ENCODE peak calls at places on chromosomes 1 and 21, in five cellular contexts. C, U, S, B and H are unnamed samples.

GRCh38 chr1:211928993-211929637 is 98.6 kb upstream of the LPGAT1 start:
- DNase-seq in C (no peak), B (no peak), S (no peak), U (no peak), H (no peak)

GRCh38 chr21:29775462-29775861 is 164.3 kb downstream of the GRIK1 start:
- DNase-seq in U (no peak), S (no peak), B (no peak), C (no peak), H (no peak)

GRCh38 chr1:84668185-84668584 is 22.1 kb downstream of the SSX2IP start:
- DNase-seq in B (no peak), S (no peak), U (no peak), C (no peak), H (no peak)

GRCh38 chr1:54976747-54977146 is 3.7 kb upstream of the TMEM61 start:
- DNase-seq in C (no peak), S (no peak), U (no peak), B (no peak), H (no peak)

GRCh38 chr1:230232352-230232751 is 165.3 kb downstream of the GALNT2 start:
- DNase-seq in S (no peak), C (no peak), U (no peak), B (no peak), H (no peak)

GRCh38 chr1:37808369-37809319 is 636 bp upstream of the YRDC start:
- DNase-seq in B (no peak), U (no peak), S (peak), C (peak), H (peak)

GRCh38 chr1:25896266-25896665 is 10.0 kb downstream of the STMN1 start:
- DNase-seq in B (no peak), U (no peak), S (no peak), C (no peak), H (no peak)

GRCh38 chr1:226919995-226920394 is 20.1 kb upstream of the COQ8A start:
- DNase-seq in U (no peak), C (no peak), S (no peak), B (no peak), H (no peak)

GRCh38 chr21:34092241-34092921 is 19.0 kb downstream of the MRPS6 start:
- DNase-seq in U (no peak), C (no peak), S (no peak), B (no peak), H (no peak)

GRCh38 chr1:162357681-162358266 is 18.9 kb downstream of the SPATA46 start:
- DNase-seq in B (no peak), C (no peak), S (no peak), U (no peak), H (no peak)

GRCh38 chr1:57340361-57341192 is 83.3 kb downstream of the DAB1 start:
- DNase-seq in U (peak), B (no peak), S (no peak), C (peak), H (no peak)

GRCh38 chr1:112849425-112849966 is 106.5 kb downstream of the SLC16A1 start:
- DNase-seq in C (no peak), U (no peak), S (peak), B (no peak), H (no peak)

GRCh38 chr1:38073926-38074677 is 27.5 kb upstream of the POU3F1 start:
- DNase-seq in S (no peak), B (no peak), U (no peak), C (no peak), H (no peak)

GRCh38 chr21:16423921-16424320 is 694.1 kb downstream of the USP25 start:
- DNase-seq in S (no peak), B (no peak), U (no peak), C (no peak), H (no peak)

GRCh38 chr1:241918879-241919278 is 38.7 kb upstream of the BECN2 start:
- DNase-seq in C (no peak), S (no peak), B (no peak), U (no peak), H (no peak)

GRCh38 chr1:221783936-221784335 is 42.0 kb upstream of the DUSP10 start:
- DNase-seq in U (peak), S (no peak), C (no peak), B (no peak), H (no peak)

GRCh38 chr21:34198232-34199120 is 125.1 kb downstream of the MRPS6 start:
- DNase-seq in C (no peak), B (no peak), U (peak), S (no peak), H (no peak)

GRCh38 chr1:86666368-86666767 is 38.0 kb upstream of the SH3GLB1 start:
- DNase-seq in C (no peak), U (no peak), S (no peak), B (no peak), H (no peak)

GRCh38 chr1:53110370-53111072 is 31.9 kb downstream of the SLC1A7 start:
- DNase-seq in S (no peak), B (no peak), U (no peak), C (peak), H (no peak)

GRCh38 chr1:212609701-212610574 is 1.4 kb downstream of the ATF3 start:
- DNase-seq in B (no peak), U (no peak), C (no peak), S (no peak), H (no peak)

GRCh38 chr1:17012775-17013501 is 1.2 kb upstream of the ATP13A2 start:
- DNase-seq in U (no peak), C (peak), B (no peak), S (no peak), H (no peak)

GRCh38 chr1:5551274-5551966 is 440.8 kb downstream of the NPHP4 start:
- DNase-seq in B (no peak), S (no peak), C (no peak), U (no peak), H (no peak)

GRCh38 chr1:226871636-226872327 is 1.4 kb downstream of the PSEN2 start:
- DNase-seq in C (peak), U (no peak), B (no peak), S (no peak), H (no peak)

GRCh38 chr1:230542054-230542453 is 100.2 kb upstream of the COG2 start:
- DNase-seq in B (no peak), U (no peak), S (no peak), C (no peak), H (no peak)

GRCh38 chr1:178134061-178134460 is 40.2 kb downstream of the RASAL2 start:
- DNase-seq in U (no peak), B (no peak), S (no peak), C (no peak), H (no peak)

GRCh38 chr1:150072959-150073358 is 5.4 kb downstream of the VPS45 start:
- DNase-seq in S (no peak), U (peak), B (no peak), C (no peak), H (no peak)

GRCh38 chr21:39079617-39080016 is 103.6 kb downstream of the PSMG1 start:
- DNase-seq in B (no peak), C (peak), S (peak), U (no peak), H (peak)

GRCh38 chr1:164617607-164618564 is 58.9 kb downstream of the PBX1 start:
- DNase-seq in S (no peak), B (no peak), U (no peak), C (no peak), H (no peak)

GRCh38 chr1:162587347-162587746 is 25.8 kb downstream of the UAP1 start:
- DNase-seq in U (no peak), C (no peak), S (no peak), B (no peak), H (no peak)

GRCh38 chr1:9352364-9353140 is 59.9 kb downstream of the SPSB1 start:
- DNase-seq in S (no peak), B (no peak), U (no peak), C (no peak), H (no peak)

GRCh38 chr1:225653463-225654276 is 747 bp upstream of the ENAH start:
- DNase-seq in S (peak), C (peak), B (no peak), U (peak), H (peak)

GRCh38 chr1:68120136-68120791 is 69.8 kb upstream of the DIRAS3 start:
- DNase-seq in S (no peak), C (no peak), B (no peak), U (peak), H (no peak)

GRCh38 chr1:209650454-209650853 is 1.8 kb downstream of the LAMB3 start:
- DNase-seq in U (no peak), C (no peak), S (no peak), B (no peak), H (no peak)

GRCh38 chr1:99963041-99963795 is 6.6 kb upstream of the SLC35A3 start:
- DNase-seq in S (no peak), B (no peak), C (no peak), U (no peak), H (no peak)

GRCh38 chr1:152622803-152623202 is at the start of gene LCE3A:
- DNase-seq in B (no peak), S (no peak), C (no peak), U (no peak), H (no peak)

GRCh38 chr1:117656202-117656641 is 50.4 kb downstream of the TENT5C start:
- DNase-seq in B (peak), U (peak), C (no peak), S (no peak), H (no peak)

GRCh38 chr1:221961532-221962292 is 219.8 kb upstream of the DUSP10 start:
- DNase-seq in C (peak), B (peak), S (no peak), U (no peak), H (no peak)

GRCh38 chr1:203652718-203653461 is 26.3 kb downstream of the ATP2B4 start:
- DNase-seq in U (peak), S (no peak), B (no peak), C (no peak), H (no peak)
- H3K27ac ChIP-seq in U (peak), S (peak), B (peak), C (peak), H (no peak)

DNA sequence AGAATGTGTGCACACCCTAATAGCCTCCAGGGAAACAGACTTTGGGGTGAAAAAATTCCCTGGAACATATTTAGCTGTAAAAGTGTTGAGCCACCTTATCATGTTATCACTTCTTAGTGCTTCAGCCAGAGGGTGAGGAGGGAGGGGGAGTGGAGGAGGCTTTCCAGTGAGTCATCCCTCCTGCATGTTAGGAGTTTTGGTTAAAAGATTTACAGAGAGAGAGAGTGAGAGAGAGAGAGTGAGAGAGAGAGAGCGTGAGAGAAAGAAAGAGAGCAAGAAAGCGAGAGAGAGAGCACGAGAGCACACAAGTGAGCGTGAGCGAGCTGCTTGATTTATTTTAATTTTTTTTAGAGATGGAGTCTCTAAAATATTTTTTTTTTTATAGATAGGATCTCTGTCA is 13.5 kb upstream of the CACNA1E start:
- DNase-seq in B (no peak), S (no peak), C (no peak), U (no peak), H (no peak)
- H3K27ac ChIP-seq in B (no peak), S (no peak), C (no peak), U (no peak), H (no peak)

DNA sequence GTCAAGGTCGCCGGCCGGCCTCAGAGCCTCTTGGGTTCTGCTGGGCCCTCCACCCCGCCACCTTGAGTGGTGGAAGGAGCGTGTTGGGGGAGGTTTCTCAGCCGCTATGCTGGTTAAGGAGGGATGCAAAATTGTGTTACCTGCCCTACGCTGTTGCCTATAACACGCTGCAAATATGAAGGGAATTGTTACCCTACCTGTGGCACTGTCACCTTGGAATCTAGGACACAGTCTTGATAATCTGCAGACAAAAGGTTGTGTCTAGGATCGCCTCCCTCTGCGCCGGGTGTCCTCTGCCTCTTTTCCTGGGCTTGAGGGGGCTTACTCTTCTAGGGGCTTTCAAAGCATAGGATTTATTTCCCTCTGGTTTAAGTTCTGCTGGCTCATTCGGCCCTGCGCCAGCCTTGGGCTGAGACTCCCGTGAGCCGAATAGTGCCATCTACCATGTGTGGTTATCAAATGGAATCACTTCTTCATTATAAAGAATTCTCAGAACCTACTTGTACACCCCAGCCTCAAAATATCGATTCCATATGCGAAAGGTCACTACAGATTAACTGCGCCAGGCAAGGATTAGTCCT is 677 bp downstream of the SLC22A15 start:
- DNase-seq in S (no peak), U (no peak), C (no peak), B (no peak), H (peak)
- H3K27ac ChIP-seq in S (peak), U (no peak), C (peak), B (no peak), H (peak)

GRCh38 chr1:27527857-27528700 is 38.1 kb upstream of the WASF2 start:
- DNase-seq in C (peak), B (peak), S (peak), U (peak), H (peak)
- H3K27ac ChIP-seq in C (peak), B (peak), S (peak), U (peak), H (peak)

DNA sequence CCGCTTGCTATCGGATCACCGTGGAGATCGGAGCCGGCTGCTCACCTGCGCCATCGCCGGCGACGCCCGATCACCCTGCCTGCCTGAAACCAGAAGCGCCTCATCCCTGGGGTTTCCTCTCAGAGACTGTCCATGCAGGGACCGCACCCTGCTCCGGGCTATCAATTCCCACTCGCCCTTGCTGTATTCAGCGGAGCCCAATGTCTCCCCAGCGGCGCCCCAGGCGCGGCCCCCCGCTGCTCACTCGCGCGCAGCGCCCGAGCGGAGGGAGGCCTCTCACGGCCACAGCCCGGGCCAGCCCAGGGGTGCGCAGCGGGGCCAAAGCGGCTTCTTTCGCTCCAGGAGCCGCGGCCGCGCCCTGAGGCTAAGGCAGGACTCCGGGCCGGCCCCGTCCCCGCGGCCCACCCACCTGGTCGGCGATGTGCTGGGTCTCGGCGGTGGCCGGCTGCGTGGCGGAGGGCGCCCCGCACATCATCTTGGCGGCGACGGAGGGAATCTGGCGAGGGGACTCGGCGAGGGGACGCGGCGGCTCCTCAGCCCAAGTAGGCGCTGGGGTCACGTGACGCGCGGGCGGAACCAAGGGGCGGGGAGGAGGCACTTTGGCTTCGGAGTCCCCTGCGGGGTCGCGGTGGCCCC is at the start of gene CSTB:
- DNase-seq in C (peak), S (peak), U (peak), B (peak), H (peak)
- H3K27ac ChIP-seq in C (peak), S (peak), U (peak), B (peak), H (peak)

GRCh38 chr1:234540404-234540762 is 61.4 kb upstream of the TARBP1 start:
- DNase-seq in C (no peak), U (no peak), S (no peak), B (no peak), H (no peak)

GRCh38 chr1:234538062-234538731 is 59.2 kb upstream of the TARBP1 start:
- DNase-seq in C (no peak), B (no peak), S (no peak), U (no peak), H (no peak)

GRCh38 chr1:234538930-234539649 is 60.1 kb upstream of the TARBP1 start:
- DNase-seq in U (no peak), B (no peak), C (no peak), S (peak), H (no peak)

GRCh38 chr1:234541281-234541975 is 62.4 kb upstream of the TARBP1 start:
- DNase-seq in U (no peak), S (no peak), B (no peak), C (no peak), H (no peak)

DNA sequence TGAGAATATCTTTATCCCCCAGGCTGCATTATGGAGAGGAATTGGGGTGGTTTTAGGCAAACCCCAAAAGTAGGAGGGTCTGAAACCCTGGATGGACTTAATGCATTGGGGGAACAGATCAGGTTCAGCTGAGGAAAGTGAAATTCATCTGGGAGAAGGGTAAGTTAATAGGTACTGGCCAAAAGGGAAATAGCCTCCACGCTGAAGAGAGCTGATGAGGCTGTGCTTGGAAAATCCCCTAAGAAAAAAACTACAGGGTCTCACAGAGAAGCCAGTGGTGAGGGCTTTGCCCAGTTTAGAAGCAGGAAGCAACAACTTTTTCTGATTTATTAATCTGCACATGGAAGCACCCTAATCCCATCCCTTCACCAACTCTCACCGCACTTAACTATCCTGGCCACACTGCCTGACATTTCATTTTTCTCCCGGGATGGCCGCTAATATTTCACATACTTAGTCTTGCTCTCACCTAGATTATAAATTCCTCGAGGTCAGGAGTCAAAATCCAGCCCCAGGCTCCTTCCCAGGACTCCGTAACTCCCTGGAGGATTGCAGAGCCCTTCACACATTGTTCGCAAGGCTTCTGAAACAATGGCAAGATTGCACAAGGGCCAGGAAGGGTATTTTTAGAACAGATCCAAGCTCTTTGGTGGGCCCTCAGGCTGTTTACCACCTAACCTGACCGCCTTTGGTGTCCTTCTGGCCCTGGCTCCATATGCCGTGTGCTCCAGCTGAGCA is 60.9 kb upstream of the TARBP1 start:
- DNase-seq in U (no peak), C (no peak), S (no peak), B (no peak), H (no peak)
- H3K27ac ChIP-seq in U (no peak), C (no peak), S (peak), B (no peak), H (peak)